ENCODE peak calls at places on chromosomes 2 and 18, in ten cellular contexts. P is NT2/D1, L is stomach, R is A549, S is GM23248, A is fibroblast of lung, E is GM12865, D is AG04449, N is Karpas-422, W is cardiac fibroblast. Q is an unnamed sample.
A peak's percentile ranks its signal among the peaks of the same experiment; 100 is the strongest.

GRCh38 chr2:43052204-43052943 is 174.0 kb downstream of the ZFP36L2 start:
- DNase-seq in P (no peak), L (no peak), R (no peak), S (no peak), A (no peak), E (no peak), D (no peak), N (no peak), W (no peak), Q (no peak)

GRCh38 chr2:153059338-153060052 is 341.1 kb downstream of the ARL6IP6 start:
- DNase-seq in P (peak; percentile 66), L (no peak), R (peak; percentile 47), S (peak; percentile 15), A (no peak), E (no peak), D (no peak), N (no peak), W (no peak), Q (no peak)

GRCh38 chr2:118224144-118224887 is 136.0 kb downstream of the INSIG2 start:
- DNase-seq in P (peak; percentile 25), L (no peak), R (no peak), S (peak; percentile 74), A (peak; percentile 12), E (peak; percentile 57), D (no peak), N (no peak), W (peak; percentile 5), Q (no peak)

GRCh38 chr2:221606369-221606768 is 34.3 kb upstream of the EPHA4 start:
- DNase-seq in P (peak; percentile 22), L (no peak), R (no peak), S (no peak), A (no peak), E (no peak), D (no peak), N (no peak), W (no peak), Q (no peak)

GRCh38 chr18:74683573-74683972 is 85.9 kb downstream of the ZNF407 start:
- DNase-seq in P (no peak), L (no peak), R (no peak), S (no peak), A (no peak), E (no peak), D (no peak), N (no peak), W (no peak), Q (no peak)

GRCh38 chr2:18045230-18045629 is 166.8 kb downstream of the KCNS3 start:
- DNase-seq in P (no peak), L (no peak), R (no peak), S (peak; percentile 24), A (no peak), E (no peak), D (no peak), N (no peak), W (peak; percentile 7), Q (no peak)

GRCh38 chr2:26768759-26769500 is 4.8 kb downstream of the SLC35F6 start:
- DNase-seq in P (no peak), L (peak; percentile 65), R (peak; percentile 69), S (peak; percentile 88), A (peak; percentile 56), E (no peak), D (no peak), N (no peak), W (peak; percentile 74), Q (no peak)

GRCh38 chr2:99662761-99663341 is 173.0 kb upstream of the REV1 start:
- DNase-seq in P (no peak), L (no peak), R (no peak), S (peak; percentile 94), A (peak; percentile 98), E (no peak), D (peak; percentile 95), N (no peak), W (peak; percentile 85), Q (no peak)

GRCh38 chr2:20164061-20164733 is 60.7 kb downstream of the SDC1 start:
- DNase-seq in P (no peak), L (no peak), R (peak; percentile 58), S (peak; percentile 50), A (no peak), E (peak; percentile 15), D (no peak), N (no peak), W (no peak), Q (no peak)

GRCh38 chr2:26477126-26477910 is 606 bp downstream of the OTOF start:
- DNase-seq in P (no peak), L (no peak), R (no peak), S (peak; percentile 17), A (no peak), E (no peak), D (no peak), N (no peak), W (no peak), Q (no peak)

GRCh38 chr2:196454492-196454891 is 185.0 kb upstream of the CCDC150 start:
- DNase-seq in P (no peak), L (no peak), R (no peak), S (no peak), A (no peak), E (no peak), D (no peak), N (no peak), W (no peak), Q (no peak)

GRCh38 chr2:196464311-196464710 is 175.2 kb upstream of the CCDC150 start:
- DNase-seq in P (no peak), L (no peak), R (no peak), S (no peak), A (peak; percentile 27), E (no peak), D (no peak), N (no peak), W (no peak), Q (no peak)

GRCh38 chr2:196463706-196464105 is 175.8 kb upstream of the CCDC150 start:
- DNase-seq in P (no peak), L (no peak), R (no peak), S (no peak), A (no peak), E (no peak), D (no peak), N (no peak), W (no peak), Q (no peak)

GRCh38 chr2:196453613-196454047 is 185.9 kb upstream of the CCDC150 start:
- DNase-seq in P (peak; percentile 39), L (no peak), R (peak; percentile 10), S (peak; percentile 63), A (peak; percentile 74), E (peak; percentile 84), D (peak; percentile 14), N (peak; percentile 79), W (peak; percentile 85), Q (peak; percentile 1)

DNA sequence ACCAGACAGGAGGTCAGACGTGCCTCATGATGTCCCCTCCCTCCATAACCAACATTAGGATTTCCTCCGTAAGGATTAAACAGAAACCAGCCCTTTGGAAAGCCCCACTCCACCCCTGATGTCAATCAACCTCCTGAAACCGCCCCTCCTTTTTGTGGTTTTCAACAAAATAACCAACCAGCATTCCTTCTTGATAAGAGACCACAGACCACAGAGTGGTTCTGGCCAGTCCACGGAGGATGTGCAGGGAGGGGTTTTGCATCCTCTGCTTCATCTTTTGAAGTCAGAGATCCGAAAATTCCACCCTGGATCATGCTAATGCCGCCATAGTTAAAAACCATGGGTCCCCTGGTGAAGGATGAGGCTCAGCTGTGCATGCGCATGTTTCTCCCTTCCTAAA is 180.0 kb upstream of the CCDC150 start:
- DNase-seq in P (peak; percentile 2), L (no peak), R (no peak), S (no peak), A (peak; percentile 36), E (peak; percentile 56), D (no peak), N (no peak), W (peak; percentile 68), Q (no peak)
- H3K4me3 ChIP-seq in P (no peak overlapping the region), L (no peak overlapping the region), R (no peak overlapping the region), S (no peak overlapping the region), A (no peak overlapping the region), E (no peak overlapping the region), D (no peak overlapping the region), N (no peak overlapping the region), W (no peak overlapping the region), Q (no peak overlapping the region)

DNA sequence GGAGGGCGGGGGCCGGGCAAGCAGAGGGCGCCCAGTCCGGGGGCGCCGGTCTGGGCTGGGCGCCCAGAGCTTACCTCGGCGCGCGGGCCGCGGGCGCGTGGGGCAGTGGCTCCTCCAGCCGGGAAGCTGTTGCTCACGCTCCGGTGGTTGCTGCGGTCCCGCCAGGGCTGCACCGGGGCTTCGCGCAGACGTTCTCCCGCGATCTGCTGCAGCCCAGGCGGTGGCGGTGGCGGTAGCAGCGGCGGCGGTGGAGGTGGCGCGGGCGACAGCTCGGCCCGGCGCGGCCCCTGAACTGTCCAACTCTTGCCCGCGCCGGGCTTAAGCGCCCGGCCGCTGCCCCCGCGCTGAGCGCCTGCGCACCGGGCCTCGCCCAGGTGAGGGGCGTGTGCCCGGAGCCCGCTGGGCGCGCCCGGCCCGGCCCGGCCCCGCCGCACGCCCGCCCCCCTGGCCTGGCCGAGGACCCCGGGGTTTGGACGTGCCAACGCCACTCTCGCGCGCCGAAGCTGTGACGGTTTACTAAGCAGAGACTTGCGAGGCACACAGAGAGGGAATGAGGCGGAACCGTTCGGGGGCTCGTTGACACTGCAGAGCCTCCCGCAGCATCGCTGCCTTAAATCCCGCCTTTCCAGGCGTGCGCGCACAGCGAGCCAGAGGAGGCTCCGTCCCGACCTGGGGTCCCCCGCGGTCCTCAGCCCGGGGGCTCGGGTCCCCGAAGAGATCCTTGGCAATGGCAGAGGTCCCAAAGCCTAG is at the start of gene ZNF385B:
- DNase-seq in P (no peak), L (no peak), R (no peak), S (peak; percentile 54), A (peak; percentile 15), E (peak; percentile 16), D (no peak), N (no peak), W (peak; percentile 21), Q (no peak)
- H3K4me3 ChIP-seq in P (peak within 1 kb of the TSS; percentile 74), L (peak within 1 kb of the TSS; percentile 66), R (peak within 1 kb of the TSS; percentile 52), S (peak within 1 kb of the TSS; percentile 92), A (peak within 1 kb of the TSS; percentile 58), E (no peak within 1 kb of the TSS), D (peak within 1 kb of the TSS; percentile 53), N (no peak within 1 kb of the TSS), W (peak within 1 kb of the TSS; percentile 46), Q (peak within 1 kb of the TSS; percentile 51)

DNA sequence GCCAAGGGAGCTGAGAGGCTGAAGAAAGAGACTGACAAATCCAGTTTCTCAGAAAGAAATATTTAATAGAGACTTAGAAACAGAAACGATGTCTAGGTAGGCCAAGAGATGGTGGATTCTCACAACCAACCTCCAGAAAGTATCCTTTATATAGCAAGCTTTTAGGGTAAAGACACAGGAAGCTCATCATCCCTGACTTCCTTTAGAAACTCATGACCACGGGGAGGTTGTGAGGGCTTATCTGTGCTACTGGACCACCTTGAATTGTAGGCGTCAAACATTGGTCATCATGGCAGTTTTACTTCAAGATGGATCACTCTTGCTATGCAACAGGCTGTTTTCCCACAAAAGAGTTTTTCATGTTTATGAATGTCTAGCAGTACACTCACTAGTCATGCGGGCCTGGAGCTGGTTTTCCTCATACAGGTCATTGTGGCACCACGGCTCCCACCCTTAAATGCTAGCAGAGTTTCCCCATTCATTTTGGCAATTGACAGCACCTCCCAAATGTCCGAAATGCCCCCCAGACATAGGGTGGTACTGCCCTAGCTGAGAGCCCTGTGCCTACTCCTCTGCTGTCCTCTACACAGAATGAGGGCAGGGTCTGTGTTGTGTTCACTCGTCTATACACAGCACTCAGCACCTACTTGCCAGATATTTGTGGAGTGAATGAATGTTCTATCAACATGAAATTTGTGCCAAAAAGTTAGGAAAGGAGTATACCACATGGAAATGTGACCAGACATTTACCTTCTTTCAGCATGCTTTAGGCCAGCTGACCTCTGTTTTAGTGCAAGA is 89.0 kb downstream of the TMEM247 start:
- DNase-seq in P (no peak), L (no peak), R (no peak), S (no peak), A (no peak), E (peak; percentile 50), D (no peak), N (no peak), W (no peak), Q (no peak)
- H3K4me3 ChIP-seq in P (no peak overlapping the region), L (no peak overlapping the region), R (no peak overlapping the region), S (no peak overlapping the region), A (no peak overlapping the region), E (peak overlapping the region; percentile 35), D (no peak overlapping the region), N (peak overlapping the region; percentile 50), W (no peak overlapping the region), Q (no peak overlapping the region)

GRCh38 chr2:42051168-42052125 is 3.6 kb downstream of the PKDCC start:
- DNase-seq in P (no peak), L (no peak), R (no peak), S (no peak), A (no peak), E (no peak), D (no peak), N (no peak), W (no peak), Q (no peak)
- H3K4me3 ChIP-seq in P (no peak overlapping the region), L (no peak overlapping the region), R (peak overlapping the region; percentile 63), S (no peak overlapping the region), A (peak overlapping the region; percentile 84), E (no peak overlapping the region), D (peak overlapping the region; percentile 18), N (no peak overlapping the region), W (no peak overlapping the region), Q (no peak overlapping the region)

Q was measured in LNCaP clone FGC.